ENCODE peak calls at places on chromosomes 5 and 9, in six cellular contexts. One of them, this sample, is unnamed.

GRCh38 chr5:123155511-123155923 is 66.5 kb downstream of the PRDM6 start:
- DNase-seq in NB4: no peak
- DNase-seq in A549: no peak
- DNase-seq in breast epithelium: no peak
- DNase-seq in IMR-90: no peak
- DNase-seq in adrenal gland: no peak
- DNase-seq in this sample: no peak

GRCh38 chr9:133683494-133684460 is 47.6 kb downstream of the DBH start:
- DNase-seq in NB4: no peak
- DNase-seq in A549: no peak
- DNase-seq in breast epithelium: no peak
- DNase-seq in IMR-90: peak
- DNase-seq in adrenal gland: peak
- DNase-seq in this sample: no peak

GRCh38 chr5:152113401-152113800 is 188.8 kb upstream of the GLRA1 start:
- DNase-seq in NB4: no peak
- DNase-seq in A549: no peak
- DNase-seq in breast epithelium: no peak
- DNase-seq in IMR-90: no peak
- DNase-seq in adrenal gland: no peak
- DNase-seq in this sample: no peak

GRCh38 chr5:4233671-4234070 is 638.0 kb downstream of the IRX1 start:
- DNase-seq in NB4: no peak
- DNase-seq in A549: no peak
- DNase-seq in breast epithelium: no peak
- DNase-seq in IMR-90: no peak
- DNase-seq in adrenal gland: no peak
- DNase-seq in this sample: no peak

GRCh38 chr9:69145148-69145547 is 28.9 kb upstream of the TJP2 start:
- DNase-seq in NB4: no peak
- DNase-seq in A549: no peak
- DNase-seq in breast epithelium: no peak
- DNase-seq in IMR-90: no peak
- DNase-seq in adrenal gland: no peak
- DNase-seq in this sample: no peak

GRCh38 chr5:93425102-93425501 is 155.9 kb downstream of the NR2F1-AS1 start:
- DNase-seq in NB4: no peak
- DNase-seq in A549: no peak
- DNase-seq in breast epithelium: no peak
- DNase-seq in IMR-90: peak
- DNase-seq in adrenal gland: no peak
- DNase-seq in this sample: no peak

GRCh38 chr5:175460126-175460525 is 16.1 kb upstream of the DRD1 start:
- DNase-seq in NB4: no peak
- DNase-seq in A549: peak
- DNase-seq in breast epithelium: no peak
- DNase-seq in IMR-90: peak
- DNase-seq in adrenal gland: no peak
- DNase-seq in this sample: no peak

GRCh38 chr5:148939676-148940075 is 113.3 kb downstream of the ADRB2 start:
- DNase-seq in NB4: no peak
- DNase-seq in A549: peak
- DNase-seq in breast epithelium: no peak
- DNase-seq in IMR-90: peak
- DNase-seq in adrenal gland: no peak
- DNase-seq in this sample: peak

GRCh38 chr5:148984333-148984732 is 78.5 kb downstream of the SH3TC2 start:
- DNase-seq in NB4: no peak
- DNase-seq in A549: peak
- DNase-seq in breast epithelium: no peak
- DNase-seq in IMR-90: peak
- DNase-seq in adrenal gland: no peak
- DNase-seq in this sample: no peak

GRCh38 chr9:14146201-14146890 is 167.6 kb downstream of the NFIB start:
- DNase-seq in NB4: no peak
- DNase-seq in A549: no peak
- DNase-seq in breast epithelium: no peak
- DNase-seq in IMR-90: no peak
- DNase-seq in adrenal gland: no peak
- DNase-seq in this sample: no peak

DNA sequence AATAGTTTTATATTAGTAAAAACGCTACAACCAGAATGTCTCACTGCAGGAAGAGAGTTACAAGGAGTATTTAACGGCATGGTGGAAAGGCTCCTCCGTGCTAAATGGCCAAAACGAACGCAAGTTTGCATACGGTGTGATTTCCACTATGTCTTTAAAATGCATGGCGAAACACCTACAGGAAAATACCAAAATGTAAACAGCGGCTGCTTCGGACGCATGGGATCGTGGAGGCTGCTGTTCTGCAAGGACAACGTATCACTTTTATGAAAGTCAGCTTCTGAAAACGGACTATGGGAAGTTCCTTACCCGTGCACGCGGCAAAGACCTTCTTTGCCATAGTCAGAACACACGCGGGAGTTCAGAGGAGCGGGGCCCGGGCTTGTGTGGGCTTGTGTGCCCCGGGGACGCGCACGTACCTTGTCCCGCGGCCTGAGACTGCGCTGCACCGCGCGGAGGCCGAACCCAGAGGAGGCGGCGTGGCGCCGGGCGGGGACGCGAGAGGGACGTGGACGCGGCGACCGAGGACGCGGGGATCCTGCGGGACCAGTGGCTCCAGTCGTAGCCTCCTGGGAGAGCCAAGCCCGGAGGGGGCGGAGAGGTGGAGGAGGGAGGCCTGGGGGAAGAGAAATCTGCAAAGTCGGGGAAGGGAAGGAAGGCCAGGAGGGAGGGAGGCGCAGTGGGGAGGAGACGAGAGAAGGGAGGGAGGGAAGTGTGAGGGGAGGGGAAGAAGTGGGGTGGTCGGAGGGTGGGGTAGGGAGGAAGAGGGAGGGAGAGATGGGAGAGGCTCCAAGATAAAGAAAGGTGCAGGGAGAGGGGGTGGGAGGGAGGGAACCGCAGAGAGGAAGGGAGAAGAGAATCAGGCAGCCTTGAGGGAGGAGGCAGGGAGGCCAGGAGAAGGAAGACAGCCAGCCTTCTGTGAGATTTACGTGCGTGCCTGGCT is at the start of gene CMBL:
- DNase-seq in NB4: peak
- DNase-seq in A549: peak
- DNase-seq in breast epithelium: peak
- DNase-seq in IMR-90: peak
- DNase-seq in adrenal gland: peak
- DNase-seq in this sample: peak
- TF ChIP-seq POLR2A in NB4: no peak
- TF ChIP-seq POLR2A in A549: peak
- TF ChIP-seq POLR2A in breast epithelium: no peak
- TF ChIP-seq POLR2A in IMR-90: no peak
- TF ChIP-seq POLR2A in adrenal gland: no peak
- TF ChIP-seq POLR2A in this sample: peak

GRCh38 chr5:138330813-138331448 is 673 bp downstream of the CDC25C start:
- DNase-seq in NB4: peak
- DNase-seq in A549: no peak
- DNase-seq in breast epithelium: no peak
- DNase-seq in IMR-90: no peak
- DNase-seq in adrenal gland: no peak
- DNase-seq in this sample: no peak

GRCh38 chr5:138334867-138335447 is 3.1 kb upstream of the FAM53C start:
- DNase-seq in NB4: no peak
- DNase-seq in A549: no peak
- DNase-seq in breast epithelium: no peak
- DNase-seq in IMR-90: peak
- DNase-seq in adrenal gland: peak
- DNase-seq in this sample: peak

GRCh38 chr5:138336952-138337684 is 948 bp upstream of the FAM53C start:
- DNase-seq in NB4: peak
- DNase-seq in A549: peak
- DNase-seq in breast epithelium: peak
- DNase-seq in IMR-90: peak
- DNase-seq in adrenal gland: no peak
- DNase-seq in this sample: peak

GRCh38 chr5:138331449-138332368 is at the start of gene CDC25C:
- DNase-seq in NB4: peak
- DNase-seq in A549: peak
- DNase-seq in breast epithelium: peak
- DNase-seq in IMR-90: peak
- DNase-seq in adrenal gland: peak
- DNase-seq in this sample: peak
- TF ChIP-seq POLR2A in NB4: peak
- TF ChIP-seq POLR2A in A549: no peak
- TF ChIP-seq POLR2A in breast epithelium: no peak
- TF ChIP-seq POLR2A in IMR-90: peak
- TF ChIP-seq POLR2A in adrenal gland: no peak
- TF ChIP-seq POLR2A in this sample: peak

GRCh38 chr9:94812343-94812742 is 85.8 kb downstream of the AOPEP start:
- DNase-seq in NB4: no peak
- DNase-seq in A549: peak
- DNase-seq in breast epithelium: no peak
- DNase-seq in IMR-90: peak
- DNase-seq in adrenal gland: no peak
- DNase-seq in this sample: peak

GRCh38 chr9:94809778-94810177 is 83.3 kb downstream of the AOPEP start:
- DNase-seq in NB4: no peak
- DNase-seq in A549: no peak
- DNase-seq in breast epithelium: no peak
- DNase-seq in IMR-90: no peak
- DNase-seq in adrenal gland: no peak
- DNase-seq in this sample: no peak

GRCh38 chr9:94806307-94806893 is 79.9 kb downstream of the AOPEP start:
- DNase-seq in NB4: no peak
- DNase-seq in A549: peak
- DNase-seq in breast epithelium: no peak
- DNase-seq in IMR-90: no peak
- DNase-seq in adrenal gland: no peak
- DNase-seq in this sample: no peak

GRCh38 chr9:94807556-94807955 is 81.1 kb downstream of the AOPEP start:
- DNase-seq in NB4: no peak
- DNase-seq in A549: no peak
- DNase-seq in breast epithelium: no peak
- DNase-seq in IMR-90: peak
- DNase-seq in adrenal gland: no peak
- DNase-seq in this sample: no peak

DNA sequence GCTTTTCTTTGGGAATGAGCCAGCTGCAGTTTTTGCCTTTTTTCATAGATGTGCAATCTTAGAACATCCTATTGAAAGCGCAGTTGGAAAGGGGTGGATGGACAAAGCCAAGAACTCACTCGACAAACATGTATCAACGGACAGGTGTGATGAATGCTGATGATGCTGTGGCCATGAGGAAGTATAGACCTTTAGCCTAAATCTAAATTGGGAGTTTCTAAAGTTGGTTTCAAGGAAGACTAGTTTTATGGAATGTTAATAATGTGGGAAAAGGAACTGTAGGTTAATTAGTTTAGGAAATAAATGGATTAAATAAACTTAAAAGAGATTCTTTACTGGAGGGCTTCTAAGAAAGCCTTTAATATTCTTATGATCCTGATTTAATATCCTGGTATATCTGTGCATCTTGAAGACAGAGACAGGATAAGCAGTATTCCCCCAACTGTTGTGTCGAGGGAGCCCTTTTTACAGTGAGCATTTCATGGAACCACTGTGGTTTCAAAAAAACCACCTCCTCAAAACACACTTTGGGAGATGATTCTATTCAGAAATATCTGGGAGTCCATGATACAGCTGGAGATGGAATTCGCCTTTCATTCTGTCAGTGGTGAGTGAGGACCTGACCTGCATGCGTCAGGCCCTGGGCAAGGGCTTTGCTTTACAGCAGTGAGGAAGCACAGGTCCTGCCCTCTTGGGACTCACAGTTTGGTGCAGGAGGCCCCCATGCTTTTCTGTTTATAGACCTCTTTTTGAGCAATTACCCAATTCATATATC is 82.6 kb downstream of the AOPEP start:
- DNase-seq in NB4: no peak
- DNase-seq in A549: no peak
- DNase-seq in breast epithelium: no peak
- DNase-seq in IMR-90: peak
- DNase-seq in adrenal gland: no peak
- DNase-seq in this sample: no peak
- TF ChIP-seq POLR2A in NB4: no peak
- TF ChIP-seq POLR2A in A549: no peak
- TF ChIP-seq POLR2A in breast epithelium: no peak
- TF ChIP-seq POLR2A in IMR-90: no peak
- TF ChIP-seq POLR2A in adrenal gland: no peak
- TF ChIP-seq POLR2A in this sample: no peak

GRCh38 chr9:94112716-94113465 is 28.6 kb downstream of the PTPDC1 start:
- DNase-seq in NB4: no peak
- DNase-seq in A549: no peak
- DNase-seq in breast epithelium: no peak
- DNase-seq in IMR-90: no peak
- DNase-seq in adrenal gland: no peak
- DNase-seq in this sample: no peak
- TF ChIP-seq POLR2A in NB4: no peak
- TF ChIP-seq POLR2A in A549: no peak
- TF ChIP-seq POLR2A in breast epithelium: no peak
- TF ChIP-seq POLR2A in IMR-90: no peak
- TF ChIP-seq POLR2A in adrenal gland: no peak
- TF ChIP-seq POLR2A in this sample: no peak

GRCh38 chr5:147455321-147455720 is 54.5 kb downstream of the DPYSL3 start:
- DNase-seq in NB4: peak
- DNase-seq in A549: no peak
- DNase-seq in breast epithelium: no peak
- DNase-seq in IMR-90: peak
- DNase-seq in adrenal gland: no peak
- DNase-seq in this sample: no peak

GRCh38 chr5:147455822-147456221 is 54.0 kb downstream of the DPYSL3 start:
- DNase-seq in NB4: no peak
- DNase-seq in A549: no peak
- DNase-seq in breast epithelium: no peak
- DNase-seq in IMR-90: no peak
- DNase-seq in adrenal gland: no peak
- DNase-seq in this sample: no peak

GRCh38 chr5:147451125-147451524 is 58.7 kb downstream of the DPYSL3 start:
- DNase-seq in NB4: no peak
- DNase-seq in A549: no peak
- DNase-seq in breast epithelium: no peak
- DNase-seq in IMR-90: no peak
- DNase-seq in adrenal gland: no peak
- DNase-seq in this sample: no peak

GRCh38 chr5:147452137-147452838 is 57.6 kb downstream of the DPYSL3 start:
- DNase-seq in NB4: no peak
- DNase-seq in A549: no peak
- DNase-seq in breast epithelium: no peak
- DNase-seq in IMR-90: no peak
- DNase-seq in adrenal gland: no peak
- DNase-seq in this sample: no peak

GRCh38 chr5:147453901-147454814 is 55.7 kb downstream of the DPYSL3 start:
- DNase-seq in NB4: peak
- DNase-seq in A549: peak
- DNase-seq in breast epithelium: peak
- DNase-seq in IMR-90: peak
- DNase-seq in adrenal gland: peak
- DNase-seq in this sample: peak
- TF ChIP-seq POLR2A in NB4: no peak
- TF ChIP-seq POLR2A in A549: no peak
- TF ChIP-seq POLR2A in breast epithelium: no peak
- TF ChIP-seq POLR2A in IMR-90: peak
- TF ChIP-seq POLR2A in adrenal gland: no peak
- TF ChIP-seq POLR2A in this sample: no peak

GRCh38 chr9:132516911-132517310 is 65.5 kb upstream of the BARHL1 start:
- DNase-seq in NB4: no peak
- DNase-seq in A549: no peak
- DNase-seq in breast epithelium: no peak
- DNase-seq in IMR-90: no peak
- DNase-seq in adrenal gland: no peak
- DNase-seq in this sample: no peak
- TF ChIP-seq POLR2A in NB4: no peak
- TF ChIP-seq POLR2A in A549: no peak
- TF ChIP-seq POLR2A in breast epithelium: no peak
- TF ChIP-seq POLR2A in IMR-90: no peak
- TF ChIP-seq POLR2A in adrenal gland: no peak
- TF ChIP-seq POLR2A in this sample: no peak